ENCODE peak calls at places on chromosomes 3 and 15, in six cellular contexts. D, U, Y, I, F and Q are unnamed samples.

GRCh38 chr15:89768071-89768500 is 8.0 kb upstream of the MESP2 start:
- DNase-seq in D (no peak), U (no peak), Y (no peak), I (peak), F (no peak), Q (no peak)

GRCh38 chr3:148857321-148857720 is 7.8 kb upstream of the CPA3 start:
- DNase-seq in D (no peak), U (no peak), Y (no peak), I (no peak), F (no peak), Q (no peak)

GRCh38 chr3:32002536-32003368 is 21.2 kb downstream of the ZNF860 start:
- DNase-seq in D (no peak), U (no peak), Y (no peak), I (no peak), F (no peak), Q (no peak)

GRCh38 chr15:23566070-23567050 is 886 bp downstream of the MKRN3 start:
- DNase-seq in D (no peak), U (peak), Y (peak), I (no peak), F (no peak), Q (no peak)

GRCh38 chr3:106299300-106300098 is 430.7 kb upstream of the CBLB start:
- DNase-seq in D (peak), U (no peak), Y (no peak), I (peak), F (no peak), Q (no peak)

GRCh38 chr3:152902141-152902669 is 67.3 kb downstream of the P2RY1 start:
- DNase-seq in D (peak), U (no peak), Y (no peak), I (peak), F (no peak), Q (no peak)

GRCh38 chr3:196624008-196624790 is 15.3 kb upstream of the NRROS start:
- DNase-seq in D (no peak), U (no peak), Y (no peak), I (no peak), F (no peak), Q (no peak)

GRCh38 chr15:93219859-93220258 is 130.8 kb upstream of the RGMA start:
- DNase-seq in D (no peak), U (no peak), Y (no peak), I (no peak), F (no peak), Q (no peak)

GRCh38 chr3:159829056-159829995 is 159.3 kb upstream of the IL12A start:
- DNase-seq in D (peak), U (no peak), Y (no peak), I (peak), F (no peak), Q (peak)

GRCh38 chr3:178536271-178537079 is at the start of gene KCNMB2:
- DNase-seq in D (no peak), U (no peak), Y (no peak), I (no peak), F (no peak), Q (no peak)

GRCh38 chr3:17233398-17233800 is 348.6 kb downstream of the PLCL2 start:
- DNase-seq in D (no peak), U (peak), Y (peak), I (peak), F (no peak), Q (peak)

GRCh38 chr15:62173215-62173614 is 8.1 kb upstream of the C2CD4B start:
- DNase-seq in D (peak), U (no peak), Y (no peak), I (no peak), F (no peak), Q (no peak)

GRCh38 chr3:7607083-7607482 is 746.2 kb downstream of the GRM7 start:
- DNase-seq in D (no peak), U (no peak), Y (no peak), I (no peak), F (no peak), Q (no peak)

GRCh38 chr3:23940775-23941174 is 4.3 kb upstream of the NR1D2 start:
- DNase-seq in D (no peak), U (no peak), Y (no peak), I (no peak), F (no peak), Q (no peak)

GRCh38 chr3:196180346-196180745 is 30.9 kb downstream of the ZDHHC19 start:
- DNase-seq in D (no peak), U (no peak), Y (no peak), I (no peak), F (no peak), Q (no peak)

GRCh38 chr3:165395188-165395587 is 199.0 kb upstream of the SLITRK3 start:
- DNase-seq in D (no peak), U (no peak), Y (no peak), I (no peak), F (no peak), Q (no peak)

GRCh38 chr3:126270145-126270811 is 86.9 kb downstream of the KLF15 start:
- DNase-seq in D (no peak), U (peak), Y (no peak), I (no peak), F (no peak), Q (no peak)

GRCh38 chr15:28956491-28956890 is 70.7 kb downstream of the APBA2 start:
- DNase-seq in D (no peak), U (no peak), Y (no peak), I (no peak), F (no peak), Q (no peak)

GRCh38 chr15:63879211-63879610 is 45.5 kb upstream of the HERC1 start:
- DNase-seq in D (no peak), U (no peak), Y (no peak), I (no peak), F (no peak), Q (no peak)

GRCh38 chr15:35078221-35078915 is 6.7 kb downstream of the NANOGP8 start:
- DNase-seq in D (peak), U (peak), Y (no peak), I (no peak), F (peak), Q (peak)

GRCh38 chr15:58748040-58748786 is 1.3 kb downstream of the ADAM10 start:
- DNase-seq in D (no peak), U (no peak), Y (peak), I (no peak), F (no peak), Q (no peak)

GRCh38 chr3:159816507-159816906 is 172.1 kb upstream of the IL12A start:
- DNase-seq in D (no peak), U (no peak), Y (no peak), I (no peak), F (no peak), Q (no peak)

GRCh38 chr3:178056868-178057267 is 479.4 kb upstream of the KCNMB2 start:
- DNase-seq in D (no peak), U (no peak), Y (no peak), I (no peak), F (no peak), Q (no peak)

GRCh38 chr3:109098245-109098644 is 19.7 kb downstream of the MORC1 start:
- DNase-seq in D (no peak), U (no peak), Y (no peak), I (no peak), F (no peak), Q (no peak)

GRCh38 chr15:67836477-67836876 is 3.4 kb downstream of the RNU6-1 start:
- DNase-seq in D (peak), U (peak), Y (no peak), I (no peak), F (no peak), Q (peak)